ENCODE peak calls at places on chromosomes 12 and 14, in seven cellular contexts. One of them, this sample, is unnamed.

GRCh38 chr14:74864193-74864592 is 11.8 kb downstream of the PROX2 start:
- DNase-seq in GM12878: no peak
- DNase-seq in HCT116: no peak
- DNase-seq in SK-N-SH: no peak
- DNase-seq in HepG2: no peak
- DNase-seq in H1: no peak
- DNase-seq in K562: no peak
- DNase-seq in this sample: no peak

GRCh38 chr14:36241183-36241582 is 64.7 kb upstream of the PTCSC3 start:
- DNase-seq in GM12878: no peak
- DNase-seq in HCT116: no peak
- DNase-seq in SK-N-SH: no peak
- DNase-seq in HepG2: no peak
- DNase-seq in H1: no peak
- DNase-seq in K562: no peak
- DNase-seq in this sample: no peak

GRCh38 chr14:69917287-69917686 is 38.1 kb downstream of the SMOC1 start:
- DNase-seq in GM12878: no peak
- DNase-seq in HCT116: no peak
- DNase-seq in SK-N-SH: no peak
- DNase-seq in HepG2: peak; percentile 18
- DNase-seq in H1: no peak
- DNase-seq in K562: no peak
- DNase-seq in this sample: no peak

GRCh38 chr12:96258451-96258933 is 64.3 kb downstream of the ELK3 start:
- DNase-seq in GM12878: no peak
- DNase-seq in HCT116: no peak
- DNase-seq in SK-N-SH: no peak
- DNase-seq in HepG2: no peak
- DNase-seq in H1: no peak
- DNase-seq in K562: no peak
- DNase-seq in this sample: no peak

GRCh38 chr14:74064883-74065282 is 19.4 kb downstream of the ALDH6A1 start:
- DNase-seq in GM12878: no peak
- DNase-seq in HCT116: no peak
- DNase-seq in SK-N-SH: no peak
- DNase-seq in HepG2: no peak
- DNase-seq in H1: no peak
- DNase-seq in K562: no peak
- DNase-seq in this sample: no peak

GRCh38 chr14:85380891-85381290 is 149.1 kb upstream of the FLRT2 start:
- DNase-seq in GM12878: no peak
- DNase-seq in HCT116: no peak
- DNase-seq in SK-N-SH: no peak
- DNase-seq in HepG2: no peak
- DNase-seq in H1: no peak
- DNase-seq in K562: no peak
- DNase-seq in this sample: no peak

GRCh38 chr12:32139064-32139421 is 32.4 kb downstream of the BICD1 start:
- DNase-seq in GM12878: peak; percentile 92
- DNase-seq in HCT116: no peak
- DNase-seq in SK-N-SH: no peak
- DNase-seq in HepG2: no peak
- DNase-seq in H1: no peak
- DNase-seq in K562: no peak
- DNase-seq in this sample: no peak

GRCh38 chr12:27573972-27574371 is 50.0 kb downstream of the PPFIBP1 start:
- DNase-seq in GM12878: no peak
- DNase-seq in HCT116: peak; percentile 37
- DNase-seq in SK-N-SH: no peak
- DNase-seq in HepG2: no peak
- DNase-seq in H1: no peak
- DNase-seq in K562: no peak
- DNase-seq in this sample: no peak

GRCh38 chr12:93783827-93784226 is 106.7 kb downstream of the CRADD start:
- DNase-seq in GM12878: no peak
- DNase-seq in HCT116: no peak
- DNase-seq in SK-N-SH: peak; percentile 39
- DNase-seq in HepG2: no peak
- DNase-seq in H1: no peak
- DNase-seq in K562: no peak
- DNase-seq in this sample: no peak

GRCh38 chr14:95774265-95775160 is 60.6 kb upstream of the TCL1A start:
- DNase-seq in GM12878: peak; percentile 16
- DNase-seq in HCT116: peak; percentile 56
- DNase-seq in SK-N-SH: peak; percentile 68
- DNase-seq in HepG2: peak; percentile 41
- DNase-seq in H1: no peak
- DNase-seq in K562: peak; percentile 56
- DNase-seq in this sample: peak; percentile 58

GRCh38 chr12:117087808-117088207 is 11.4 kb downstream of the TESC start:
- DNase-seq in GM12878: no peak
- DNase-seq in HCT116: no peak
- DNase-seq in SK-N-SH: no peak
- DNase-seq in HepG2: no peak
- DNase-seq in H1: no peak
- DNase-seq in K562: no peak
- DNase-seq in this sample: no peak

GRCh38 chr14:97412933-97413574 is 615.9 kb downstream of the VRK1 start:
- DNase-seq in GM12878: no peak
- DNase-seq in HCT116: no peak
- DNase-seq in SK-N-SH: no peak
- DNase-seq in HepG2: no peak
- DNase-seq in H1: no peak
- DNase-seq in K562: no peak
- DNase-seq in this sample: no peak

GRCh38 chr12:24822121-24822899 is 126.6 kb downstream of the BCAT1 start:
- DNase-seq in GM12878: peak; percentile 66
- DNase-seq in HCT116: no peak
- DNase-seq in SK-N-SH: no peak
- DNase-seq in HepG2: no peak
- DNase-seq in H1: no peak
- DNase-seq in K562: no peak
- DNase-seq in this sample: no peak

GRCh38 chr12:13148532-13148847 is 45.0 kb upstream of the GSG1 start:
- DNase-seq in GM12878: no peak
- DNase-seq in HCT116: no peak
- DNase-seq in SK-N-SH: no peak
- DNase-seq in HepG2: no peak
- DNase-seq in H1: no peak
- DNase-seq in K562: no peak
- DNase-seq in this sample: no peak

GRCh38 chr12:53941750-53942149 is 3.1 kb downstream of the HOXC13 start:
- DNase-seq in GM12878: no peak
- DNase-seq in HCT116: no peak
- DNase-seq in SK-N-SH: no peak
- DNase-seq in HepG2: no peak
- DNase-seq in H1: no peak
- DNase-seq in K562: no peak
- DNase-seq in this sample: no peak

GRCh38 chr12:53939141-53940108 is 794 bp downstream of the HOXC13 start:
- DNase-seq in GM12878: no peak
- DNase-seq in HCT116: no peak
- DNase-seq in SK-N-SH: peak; percentile 35
- DNase-seq in HepG2: peak; percentile 24
- DNase-seq in H1: no peak
- DNase-seq in K562: no peak
- DNase-seq in this sample: no peak

GRCh38 chr12:53942467-53942997 is 3.9 kb downstream of the HOXC13 start:
- DNase-seq in GM12878: no peak
- DNase-seq in HCT116: no peak
- DNase-seq in SK-N-SH: no peak
- DNase-seq in HepG2: no peak
- DNase-seq in H1: no peak
- DNase-seq in K562: no peak
- DNase-seq in this sample: no peak

GRCh38 chr12:53941187-53941586 is 2.6 kb downstream of the HOXC13 start:
- DNase-seq in GM12878: no peak
- DNase-seq in HCT116: no peak
- DNase-seq in SK-N-SH: no peak
- DNase-seq in HepG2: no peak
- DNase-seq in H1: no peak
- DNase-seq in K562: no peak
- DNase-seq in this sample: no peak

DNA sequence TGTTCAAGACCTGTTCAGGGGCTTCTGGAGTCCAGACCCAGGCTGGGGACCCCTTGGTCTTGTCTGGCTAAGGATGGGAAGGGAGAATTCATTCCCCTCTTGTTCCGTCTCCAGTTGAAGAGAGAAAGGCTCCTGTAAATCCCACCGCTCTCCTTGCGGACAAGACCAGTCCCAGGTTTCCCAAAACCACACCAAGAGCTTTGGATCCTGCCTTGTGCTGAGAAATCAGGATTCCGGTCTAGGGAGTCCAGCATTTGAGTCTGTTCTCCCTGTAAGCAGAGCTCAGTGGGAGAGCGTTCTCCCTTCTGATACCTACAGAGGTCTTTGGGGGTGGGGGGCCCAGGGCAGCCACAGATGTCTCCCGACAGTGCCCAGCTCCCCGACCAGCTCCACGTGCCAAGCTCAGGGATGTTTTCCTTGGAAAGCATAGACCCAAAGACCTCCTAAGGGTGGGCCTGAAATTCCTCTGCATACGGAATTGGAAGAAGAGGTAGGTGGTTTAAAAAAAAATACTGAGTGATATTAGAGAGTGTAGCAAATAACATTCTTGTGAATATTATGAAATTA is 1.9 kb downstream of the HOXC13 start:
- DNase-seq in GM12878: no peak
- DNase-seq in HCT116: no peak
- DNase-seq in SK-N-SH: no peak
- DNase-seq in HepG2: no peak
- DNase-seq in H1: no peak
- DNase-seq in K562: no peak
- DNase-seq in this sample: no peak
- H3K27me3 ChIP-seq in GM12878: peaks cover 14% of the 10 kb centered on the region
- H3K27me3 ChIP-seq in HCT116: no peaks in the 10 kb centered on the region
- H3K27me3 ChIP-seq in SK-N-SH: peaks cover 98% of the 10 kb centered on the region
- H3K27me3 ChIP-seq in HepG2: peaks cover 88% of the 10 kb centered on the region
- H3K27me3 ChIP-seq in H1: peaks cover 100% of the 10 kb centered on the region
- H3K27me3 ChIP-seq in K562: peaks cover 28% of the 10 kb centered on the region
- H3K27me3 ChIP-seq in this sample: no peaks in the 10 kb centered on the region

GRCh38 chr12:9163392-9163791 is 44.8 kb downstream of the PZP start:
- DNase-seq in GM12878: no peak
- DNase-seq in HCT116: no peak
- DNase-seq in SK-N-SH: no peak
- DNase-seq in HepG2: peak; percentile 12
- DNase-seq in H1: no peak
- DNase-seq in K562: no peak
- DNase-seq in this sample: no peak
- TF ChIP-seq SIN3A in GM12878: no peak
- TF ChIP-seq SIN3A in HCT116: no peak
- TF ChIP-seq SIN3A in SK-N-SH: no peak
- TF ChIP-seq SIN3A in HepG2: no peak
- TF ChIP-seq SIN3A in H1: no peak
- TF ChIP-seq SIN3A in K562: no peak
- TF ChIP-seq SIN3A in this sample: no peak

DNA sequence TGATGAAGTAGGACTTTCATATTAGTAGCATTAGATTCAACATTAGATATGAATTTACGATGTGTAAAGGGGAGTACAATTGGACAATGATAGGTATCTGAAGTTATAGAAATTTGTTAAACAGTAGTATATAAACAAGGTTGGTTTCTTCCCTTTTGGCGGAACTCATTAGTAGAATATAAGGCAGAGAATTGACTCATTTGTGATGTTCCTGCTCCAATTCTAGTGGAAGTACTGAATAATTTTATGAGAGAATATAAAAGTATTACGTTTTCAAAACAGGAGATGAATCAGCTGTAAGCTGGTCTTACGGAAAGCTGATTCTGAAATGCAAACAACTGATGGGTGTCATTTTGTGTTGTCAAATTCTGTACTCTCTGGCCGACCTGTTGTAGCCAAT is 13.4 kb downstream of the ZC3H14 start:
- DNase-seq in GM12878: no peak
- DNase-seq in HCT116: no peak
- DNase-seq in SK-N-SH: no peak
- DNase-seq in HepG2: no peak
- DNase-seq in H1: no peak
- DNase-seq in K562: no peak
- DNase-seq in this sample: no peak
- TF ChIP-seq CTCF in GM12878: no peak
- TF ChIP-seq CTCF in HCT116: no peak
- TF ChIP-seq CTCF in SK-N-SH: no peak
- TF ChIP-seq CTCF in HepG2: no peak
- TF ChIP-seq CTCF in H1: no peak
- TF ChIP-seq CTCF in K562: no peak
- TF ChIP-seq CTCF in this sample: no peak

GRCh38 chr14:79639638-79640037 is 571.7 kb downstream of the DIO2 start:
- DNase-seq in GM12878: no peak
- DNase-seq in HCT116: no peak
- DNase-seq in SK-N-SH: no peak
- DNase-seq in HepG2: no peak
- DNase-seq in H1: no peak
- DNase-seq in K562: no peak
- DNase-seq in this sample: no peak
- H3K27me3 ChIP-seq in GM12878: no peaks in the 10 kb centered on the region
- H3K27me3 ChIP-seq in HCT116: no peaks in the 10 kb centered on the region
- H3K27me3 ChIP-seq in SK-N-SH: no peaks in the 10 kb centered on the region
- H3K27me3 ChIP-seq in HepG2: no peaks in the 10 kb centered on the region
- H3K27me3 ChIP-seq in H1: no peaks in the 10 kb centered on the region
- H3K27me3 ChIP-seq in K562: no peaks in the 10 kb centered on the region
- H3K27me3 ChIP-seq in this sample: no peaks in the 10 kb centered on the region